ENCODE peak calls at places on chromosome 11, in eight cellular contexts. Y is CD8-positive, alpha-beta memory T cell; P is SJSA1; X is CD4-positive, alpha-beta T cell; B is CD4-positive, CD25-positive, alpha-beta regulatory T cell; Q is tibial artery; R is H9; D is A549. W is an unnamed sample.

GRCh38 chr11:67698247-67698646 is 23.8 kb upstream of the ALDH3B2 start:
- DNase-seq in Q (no peak), R (peak), P (no peak), B (no peak), X (no peak), D (peak), Y (no peak), W (no peak)

GRCh38 chr11:81869337-81870065 is 864.2 kb downstream of the FAM181B start:
- DNase-seq in Y (peak), B (peak), D (no peak), P (no peak), X (peak), R (no peak), Q (no peak), W (peak)

GRCh38 chr11:101866619-101867491 is 48.0 kb upstream of the CEP126 start:
- DNase-seq in X (no peak), Y (no peak), B (no peak), Q (no peak), D (peak), R (no peak), P (no peak), W (no peak)

GRCh38 chr11:17415523-17416104 is 27.2 kb upstream of the KCNJ11 start:
- DNase-seq in B (no peak), Y (no peak), D (no peak), X (no peak), P (no peak), R (no peak), Q (no peak), W (no peak)

GRCh38 chr11:19849107-19849789 is 136.6 kb downstream of the NAV2 start:
- DNase-seq in Q (no peak), R (no peak), P (no peak), D (no peak), Y (no peak), X (no peak), B (no peak), W (no peak)

GRCh38 chr11:112343368-112344039 is 82.8 kb upstream of the PLET1 start:
- DNase-seq in Q (no peak), D (no peak), P (no peak), B (no peak), Y (no peak), R (no peak), X (no peak), W (no peak)

GRCh38 chr11:22797081-22797480 is 32.5 kb downstream of the SVIP start:
- DNase-seq in R (no peak), Q (no peak), B (no peak), Y (no peak), X (no peak), P (no peak), D (no peak), W (no peak)

GRCh38 chr11:73274722-73275380 is 2.7 kb downstream of the P2RY6 start:
- DNase-seq in B (no peak), Q (no peak), D (no peak), X (no peak), R (peak), Y (no peak), P (no peak), W (no peak)

GRCh38 chr11:27205779-27206549 is 157.1 kb downstream of the CCDC34 start:
- DNase-seq in D (no peak), P (no peak), Y (no peak), Q (no peak), X (no peak), B (no peak), R (no peak), W (no peak)

GRCh38 chr11:9969068-9969467 is 305.2 kb downstream of the SWAP70 start:
- DNase-seq in B (no peak), P (no peak), X (no peak), Q (no peak), Y (no peak), D (peak), R (no peak), W (no peak)

GRCh38 chr11:2202900-2203439 is 31.4 kb upstream of the TH start:
- DNase-seq in Y (no peak), D (no peak), Q (no peak), B (no peak), P (no peak), X (no peak), R (no peak), W (no peak)

GRCh38 chr11:8258771-8259170 is 4.9 kb downstream of the LMO1 start:
- DNase-seq in R (peak), Q (no peak), P (no peak), D (no peak), B (no peak), X (no peak), Y (no peak), W (no peak)

GRCh38 chr11:126333142-126333541 is 22.3 kb upstream of the ST3GAL4 start:
- DNase-seq in R (no peak), Y (no peak), D (no peak), P (no peak), Q (no peak), X (no peak), B (no peak), W (no peak)

GRCh38 chr11:69920500-69921428 is 101.5 kb upstream of the FGF3 start:
- DNase-seq in P (no peak), Y (no peak), D (no peak), X (no peak), B (no peak), Q (peak), R (peak), W (peak)

GRCh38 chr11:74709175-74709574 is 22.1 kb downstream of the CHRDL2 start:
- DNase-seq in B (no peak), X (no peak), P (no peak), Q (no peak), R (no peak), Y (no peak), D (no peak), W (no peak)

GRCh38 chr11:81237139-81237538 is 1496.5 kb downstream of the FAM181B start:
- DNase-seq in X (no peak), B (no peak), D (peak), Q (no peak), Y (no peak), R (no peak), P (no peak), W (no peak)

GRCh38 chr11:69637601-69637955 is 3.4 kb upstream of the CCND1 start:
- DNase-seq in B (no peak), R (peak), Q (no peak), X (no peak), D (no peak), Y (no peak), P (no peak), W (no peak)

GRCh38 chr11:116725434-116726221 is 47.2 kb downstream of the BUD13 start:
- DNase-seq in P (no peak), Y (no peak), B (no peak), Q (no peak), D (no peak), X (no peak), R (no peak), W (no peak)

GRCh38 chr11:112795142-112795815 is 165.9 kb upstream of the NCAM1 start:
- DNase-seq in R (peak), B (no peak), Y (no peak), Q (peak), D (peak), P (no peak), X (peak), W (peak)

GRCh38 chr11:75311858-75312288 is 39.6 kb downstream of the ARRB1 start:
- DNase-seq in P (no peak), B (no peak), R (no peak), D (no peak), Y (no peak), X (no peak), Q (peak), W (peak)

GRCh38 chr11:65386307-65387081 is at the start of gene FRMD8:
- DNase-seq in X (peak), P (peak), B (peak), D (peak), R (peak), Y (peak), Q (peak), W (peak)

GRCh38 chr11:74842967-74843366 is 94.3 kb downstream of the RNF169 start:
- DNase-seq in D (no peak), P (no peak), B (no peak), Y (no peak), Q (no peak), X (no peak), R (peak), W (no peak)

GRCh38 chr11:120306519-120307242 is 18.4 kb upstream of the TLCD5 start:
- DNase-seq in X (no peak), P (peak), D (peak), B (no peak), Y (no peak), R (peak), Q (no peak), W (peak)

GRCh38 chr11:1305558-1306056 is 3.8 kb downstream of the TOLLIP start:
- DNase-seq in D (no peak), P (no peak), Q (no peak), R (peak), B (no peak), Y (no peak), X (no peak), W (no peak)

GRCh38 chr11:104731890-104732289 is 166.4 kb downstream of the CASP12 start:
- DNase-seq in X (no peak), B (no peak), Y (no peak), R (no peak), Q (no peak), D (no peak), P (no peak), W (no peak)

GRCh38 chr11:102830328-102830727 is 13.1 kb downstream of the MMP3 start:
- DNase-seq in R (no peak), X (no peak), Y (no peak), P (no peak), B (no peak), D (no peak), Q (no peak), W (no peak)

GRCh38 chr11:22163394-22163797 is 29.5 kb upstream of the ANO5 start:
- DNase-seq in Q (no peak), P (no peak), X (no peak), Y (no peak), B (no peak), R (no peak), D (no peak), W (peak)

GRCh38 chr11:75563978-75564552 is 2.0 kb downstream of the SERPINH1 start:
- DNase-seq in X (no peak), P (peak), R (peak), Y (no peak), B (no peak), D (no peak), Q (peak), W (peak)

GRCh38 chr11:74330065-74330858 is 18.8 kb upstream of the P4HA3 start:
- DNase-seq in R (no peak), Y (no peak), B (no peak), Q (no peak), X (no peak), P (no peak), D (no peak), W (no peak)

GRCh38 chr11:128690746-128691091 is 3.2 kb upstream of the FLI1 start:
- DNase-seq in B (no peak), X (no peak), P (no peak), Y (no peak), R (peak), D (no peak), Q (peak), W (no peak)

GRCh38 chr11:126308271-126308671 is 4.4 kb downstream of the DCPS start:
- DNase-seq in Q (no peak), B (no peak), X (no peak), D (no peak), R (no peak), P (no peak), Y (no peak), W (no peak)

GRCh38 chr11:67411785-67412152 is 3.7 kb upstream of the CARNS1 start:
- DNase-seq in B (no peak), R (no peak), D (no peak), Y (no peak), Q (no peak), X (no peak), P (no peak), W (no peak)

GRCh38 chr11:58688779-58689503 is 42.8 kb downstream of the GLYAT start:
- DNase-seq in Q (no peak), B (no peak), P (no peak), X (no peak), Y (no peak), R (no peak), D (no peak), W (no peak)

DNA sequence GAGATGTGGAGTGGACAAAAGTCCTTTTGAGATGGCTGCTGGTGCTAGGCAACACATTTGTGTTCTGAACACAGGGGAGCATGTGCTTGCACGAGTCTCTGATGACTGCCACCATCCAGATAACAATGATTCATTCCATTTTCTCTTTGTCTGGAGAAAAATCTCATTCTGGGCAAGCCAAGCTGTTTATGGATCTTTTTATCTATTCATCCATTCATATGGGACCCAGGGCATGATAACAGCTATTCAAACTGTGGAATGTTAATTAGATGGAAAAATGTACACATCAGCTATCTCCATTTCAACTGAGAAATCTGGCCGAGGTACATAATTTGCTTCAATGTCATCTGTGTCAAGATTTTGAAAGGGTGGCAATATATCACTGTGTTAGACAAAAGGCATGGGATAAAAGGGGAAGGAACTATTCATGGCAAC is 117.5 kb upstream of the ZBED5 start:
- DNase-seq in R (no peak), Q (no peak), B (no peak), X (no peak), D (no peak), P (no peak), Y (no peak), W (no peak)
- H3K27ac ChIP-seq in R (no peak), Q (no peak), B (no peak), X (no peak), D (no peak), P (no peak), Y (no peak), W (no peak)

DNA sequence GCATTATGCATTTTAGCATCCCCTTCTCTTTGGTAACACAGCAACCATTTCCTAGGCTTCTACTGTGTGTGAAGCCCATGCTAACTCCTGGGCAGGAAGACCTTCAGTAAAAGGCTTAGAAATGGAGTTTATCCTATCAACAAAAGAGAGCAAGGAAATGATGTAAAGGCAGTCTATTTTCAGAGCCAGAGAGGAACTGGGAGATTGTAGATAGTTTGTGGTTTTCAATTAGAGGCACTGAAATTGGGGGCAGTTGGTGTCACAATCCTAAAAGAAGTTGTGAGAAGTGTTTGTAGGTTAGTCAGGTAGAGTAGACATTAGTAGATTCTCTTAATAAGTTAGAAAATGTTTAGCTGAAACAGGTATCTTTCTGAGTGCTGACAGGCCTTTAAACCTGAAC is 7.1 kb downstream of the ACAD8 start:
- DNase-seq in D (no peak), P (no peak), Y (no peak), X (no peak), R (no peak), Q (no peak), B (no peak), W (no peak)
- H3K27ac ChIP-seq in D (no peak), P (no peak), Y (no peak), X (no peak), R (no peak), Q (no peak), B (no peak), W (no peak)

GRCh38 chr11:96329855-96330510 is 13.0 kb downstream of the MAML2 start:
- DNase-seq in X (no peak), B (no peak), P (no peak), Y (no peak), Q (no peak), D (no peak), R (no peak), W (no peak)
- H3K27ac ChIP-seq in X (no peak), B (no peak), P (no peak), Y (no peak), Q (peak), D (no peak), R (no peak), W (no peak)

DNA sequence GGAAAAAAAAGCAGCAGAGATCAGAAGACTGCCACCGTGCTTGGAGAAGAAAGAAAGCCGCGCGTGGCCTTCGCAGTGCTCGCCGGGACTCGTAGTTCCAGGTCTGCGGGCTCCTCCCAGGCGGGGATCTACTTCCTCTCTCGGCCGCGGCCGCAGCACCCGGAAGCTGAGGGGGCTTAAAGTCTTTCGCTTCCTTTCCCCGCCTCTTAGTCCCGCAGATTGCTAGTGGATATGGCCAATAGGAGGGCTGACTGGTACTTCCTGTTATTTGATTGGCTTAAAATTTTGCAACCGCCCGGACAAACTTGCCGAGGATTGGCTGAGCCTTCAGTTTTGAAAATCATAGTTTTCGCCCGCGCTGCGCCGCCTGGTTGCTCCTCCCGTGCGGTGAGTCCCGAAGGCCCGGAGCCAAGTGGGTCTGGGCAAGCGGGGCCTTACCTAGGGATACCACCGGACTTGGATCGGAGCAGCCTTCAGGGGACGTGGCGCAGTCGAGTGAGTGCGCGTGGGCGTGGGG is at the start of gene INCENP:
- DNase-seq in X (peak), B (peak), R (peak), Y (peak), Q (peak), D (peak), P (peak), W (peak)
- H3K27ac ChIP-seq in X (no peak), B (peak), R (no peak), Y (peak), Q (peak), D (peak), P (peak), W (peak)

GRCh38 chr11:34501500-34501899 is 12.1 kb downstream of the ELF5 start:
- DNase-seq in D (peak), X (no peak), Y (no peak), B (no peak), R (no peak), Q (peak), P (no peak), W (no peak)
- H3K27ac ChIP-seq in D (peak), X (no peak), Y (no peak), B (no peak), R (no peak), Q (no peak), P (no peak), W (no peak)

GRCh38 chr11:107564877-107565218 is 687 bp downstream of the ALKBH8 start:
- DNase-seq in B (no peak), Y (no peak), R (no peak), X (no peak), Q (no peak), P (no peak), D (no peak), W (no peak)
- H3K27ac ChIP-seq in B (peak), Y (peak), R (no peak), X (peak), Q (peak), P (peak), D (peak), W (peak)